ENCODE peak calls at places on chromosomes 11 and 22, in seven cellular contexts. B, X, Y, C, I, J and S are unnamed samples.

GRCh38 chr11:133842053-133842452 is 3.3 kb downstream of the SPATA19 start:
- DNase-seq in B (no peak), X (no peak), J (no peak), Y (no peak), I (no peak), C (no peak), S (no peak)

GRCh38 chr11:13638436-13638835 is 30.0 kb upstream of the FAR1 start:
- DNase-seq in Y (no peak), X (no peak), I (peak), B (no peak), J (no peak), C (no peak), S (no peak)

GRCh38 chr22:50537765-50538164 is 7.9 kb upstream of the KLHDC7B start:
- DNase-seq in I (no peak), X (no peak), J (no peak), C (no peak), Y (no peak), B (no peak), S (no peak)

GRCh38 chr11:37712246-37712645 is 1114.2 kb upstream of the RAG2 start:
- DNase-seq in C (no peak), J (no peak), Y (no peak), X (no peak), I (no peak), B (no peak), S (no peak)

GRCh38 chr11:117950320-117950719 is 21.1 kb upstream of the TMPRSS13 start:
- DNase-seq in X (no peak), J (no peak), Y (no peak), C (no peak), B (no peak), I (peak), S (peak)

GRCh38 chr11:61896665-61897386 is 5.5 kb upstream of the FADS3 start:
- DNase-seq in J (no peak), I (no peak), B (no peak), C (no peak), Y (no peak), X (no peak), S (no peak)

GRCh38 chr11:89235976-89236375 is 58.3 kb downstream of the TYR start:
- DNase-seq in Y (no peak), I (no peak), J (no peak), X (no peak), C (no peak), B (no peak), S (no peak)

GRCh38 chr22:24060375-24060788 is 49.3 kb downstream of the CABIN1 start:
- DNase-seq in I (no peak), C (peak), B (peak), X (no peak), Y (peak), J (peak), S (no peak)

GRCh38 chr22:47168900-47169800 is 406.7 kb downstream of the TBC1D22A start:
- DNase-seq in X (no peak), I (peak), Y (peak), J (peak), C (no peak), B (peak), S (peak)

GRCh38 chr11:21414928-21415327 is 745.5 kb downstream of the NELL1 start:
- DNase-seq in X (no peak), C (no peak), B (no peak), J (no peak), I (no peak), Y (no peak), S (no peak)

GRCh38 chr11:17272823-17273222 is 3.7 kb upstream of the NUCB2 start:
- DNase-seq in J (no peak), C (peak), Y (no peak), I (no peak), X (no peak), B (no peak), S (no peak)

GRCh38 chr11:69122642-69123431 is 32.9 kb upstream of the SMIM38 start:
- DNase-seq in X (peak), B (peak), Y (no peak), I (peak), J (peak), C (no peak), S (peak)

GRCh38 chr11:59025097-59025496 is 61.0 kb upstream of the GLYATL1B start:
- DNase-seq in C (no peak), Y (no peak), I (no peak), B (peak), X (no peak), J (no peak), S (no peak)

GRCh38 chr11:2691991-2692841 is 7.6 kb downstream of the KCNQ1OT1 start:
- DNase-seq in Y (peak), B (no peak), C (no peak), J (peak), I (peak), X (peak), S (peak)

GRCh38 chr22:21446128-21446826 is 20.9 kb upstream of the TMEM191C start:
- DNase-seq in J (no peak), Y (no peak), I (peak), X (peak), B (no peak), C (peak), S (no peak)

GRCh38 chr11:132116516-132116915 is 746.1 kb downstream of the NTM start:
- DNase-seq in Y (no peak), C (no peak), I (no peak), X (no peak), J (no peak), B (no peak), S (no peak)

GRCh38 chr11:120024586-120024985 is 113.3 kb downstream of the TRIM29 start:
- DNase-seq in X (no peak), J (no peak), Y (no peak), I (no peak), C (no peak), B (no peak), S (no peak)

GRCh38 chr11:47248304-47248663 is 330 bp downstream of the ACP2 start:
- DNase-seq in C (no peak), X (no peak), B (no peak), I (no peak), J (no peak), Y (no peak), S (no peak)

GRCh38 chr22:31104869-31105268 is 2.5 kb downstream of the SELENOM start:
- DNase-seq in J (no peak), B (no peak), X (peak), I (no peak), C (peak), Y (no peak), S (peak)
- TF ChIP-seq CTCF in J (no peak), B (no peak), X (peak), I (no peak), C (peak), Y (no peak), S (no peak)

GRCh38 chr11:76234704-76235232 is 28.5 kb upstream of the WNT11 start:
- DNase-seq in J (no peak), Y (peak), B (no peak), I (no peak), X (no peak), C (no peak), S (no peak)

GRCh38 chr11:76233936-76234703 is 27.8 kb upstream of the WNT11 start:
- DNase-seq in I (peak), Y (peak), J (peak), C (peak), B (no peak), X (peak), S (peak)

GRCh38 chr11:76237041-76237649 is 30.8 kb upstream of the WNT11 start:
- DNase-seq in J (no peak), C (no peak), I (peak), B (no peak), Y (no peak), X (no peak), S (no peak)

GRCh38 chr11:76236092-76237026 is 30.1 kb upstream of the WNT11 start:
- DNase-seq in B (peak), Y (no peak), J (peak), X (no peak), I (peak), C (peak), S (peak)

DNA sequence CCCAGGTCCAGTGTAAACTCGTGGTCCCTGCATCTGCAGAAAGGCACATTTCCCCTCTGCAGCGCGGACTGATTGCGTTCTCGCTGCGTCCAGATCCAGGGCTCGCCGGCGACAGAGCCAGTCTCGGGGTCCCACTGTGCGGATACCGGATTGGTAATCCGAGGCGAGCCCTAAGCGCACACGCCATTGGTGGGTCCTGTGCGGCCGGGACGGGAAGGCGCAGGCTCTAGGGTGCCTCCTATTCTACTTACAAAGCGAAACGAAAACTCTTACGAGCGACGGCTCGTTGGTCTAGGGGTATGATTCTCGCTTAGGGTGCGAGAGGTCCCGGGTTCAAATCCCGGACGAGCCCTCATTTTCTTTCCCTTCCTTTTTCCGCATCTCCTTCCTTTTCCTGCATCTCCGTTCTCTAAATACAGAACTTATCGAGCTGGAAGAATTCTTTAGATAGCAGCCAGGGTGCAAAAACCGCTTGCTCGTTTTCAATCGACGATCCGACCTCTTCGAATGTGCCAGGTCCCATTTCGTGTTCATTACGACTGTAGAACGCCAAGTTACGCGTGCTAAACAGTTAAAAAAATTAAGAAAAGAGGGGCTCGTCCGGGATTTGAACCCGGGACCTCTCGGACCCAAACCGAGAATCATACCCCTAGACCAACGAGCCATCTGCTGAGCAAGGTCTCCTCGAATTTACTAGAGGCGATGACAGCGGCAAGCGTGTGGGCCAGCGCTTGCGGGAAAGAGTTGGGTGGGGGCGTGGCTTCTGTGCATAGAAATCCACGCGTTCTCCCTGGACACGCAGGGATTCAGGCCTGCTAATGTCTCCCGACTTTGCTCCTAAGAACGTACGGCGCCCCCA is 29.2 kb upstream of the WNT11 start:
- DNase-seq in Y (peak), J (peak), B (peak), X (peak), I (peak), C (peak), S (peak)
- TF ChIP-seq POLR2A in Y (peak), J (peak), B (peak), X (no peak), I (peak), C (no peak), S (no peak)

GRCh38 chr11:9825315-9825714 is 161.4 kb downstream of the SWAP70 start:
- DNase-seq in C (no peak), Y (no peak), X (no peak), B (no peak), I (no peak), J (no peak), S (no peak)
- TF ChIP-seq CTCF in C (no peak), Y (no peak), X (no peak), B (no peak), I (no peak), J (no peak), S (no peak)

GRCh38 chr22:30356392-30357230 is at the start of the genes CCDC157 and SF3A1:
- DNase-seq in B (peak), C (peak), Y (peak), J (peak), I (peak), X (peak), S (peak)
- TF ChIP-seq POLR2A in B (peak), C (peak), Y (peak), J (peak), I (peak), X (peak), S (peak)

GRCh38 chr22:42662114-42663021 is 13.2 kb upstream of the CYB5R3 start:
- DNase-seq in J (peak), I (peak), B (peak), X (peak), C (peak), Y (peak), S (peak)
- TF ChIP-seq CTCF in J (peak), I (peak), B (peak), X (peak), C (peak), Y (peak), S (peak)

DNA sequence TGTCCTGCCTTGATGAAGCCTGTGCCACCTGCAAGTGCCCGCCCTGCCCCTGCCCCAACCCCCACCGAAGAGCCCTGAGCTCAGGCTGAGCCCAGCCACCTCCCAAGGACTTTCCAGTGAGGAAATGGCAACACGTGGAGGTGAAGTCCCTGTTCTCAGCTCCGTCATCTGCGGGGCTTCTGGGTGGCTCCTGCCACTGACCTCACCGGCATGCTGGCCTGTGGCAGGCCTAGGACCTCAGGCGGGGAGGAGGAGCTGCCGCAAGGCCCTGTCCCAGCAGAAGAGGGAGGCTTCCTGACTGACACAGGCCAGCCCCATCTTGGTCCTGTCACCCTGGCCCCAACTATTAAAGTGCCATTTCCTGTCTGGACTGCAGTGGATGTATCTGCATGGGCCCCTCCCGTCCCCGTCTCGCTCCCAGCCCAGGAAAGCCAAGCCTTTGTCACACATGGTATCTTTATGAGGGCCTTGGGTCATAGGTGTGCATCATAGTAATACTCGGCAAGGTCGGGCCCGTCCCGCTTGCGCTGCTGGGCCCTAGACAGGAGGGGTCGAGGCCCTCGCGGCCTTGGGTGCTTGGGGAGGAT is 882 bp downstream of the FREY1 start:
- DNase-seq in J (peak), X (no peak), I (no peak), Y (no peak), B (no peak), C (no peak), S (peak)
- TF ChIP-seq POLR2A in J (peak), X (no peak), I (no peak), Y (no peak), B (no peak), C (no peak), S (no peak)

DNA sequence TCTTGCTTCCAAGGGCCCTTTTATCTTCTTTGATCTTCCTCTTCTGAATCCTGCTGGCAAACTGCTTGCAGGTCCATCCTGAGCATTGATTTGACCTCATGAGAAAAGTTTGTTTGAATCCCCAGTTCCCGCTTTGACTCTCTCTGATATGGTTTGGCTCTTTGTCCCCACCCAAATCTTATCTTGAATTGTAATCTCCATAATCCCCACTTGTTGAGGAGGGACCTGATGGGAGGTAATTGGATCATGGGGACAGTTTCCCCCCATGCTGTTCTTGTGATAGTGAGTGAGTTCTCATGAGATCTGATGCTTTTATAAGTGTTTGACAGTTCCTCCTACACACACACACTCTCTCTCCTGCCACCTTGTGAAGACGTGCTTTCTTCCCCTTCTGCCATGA is 126.6 kb upstream of the ARHGAP20 start:
- DNase-seq in I (no peak), C (no peak), Y (no peak), B (no peak), X (no peak), J (no peak), S (no peak)
- TF ChIP-seq CTCF in I (no peak), C (no peak), Y (no peak), B (no peak), X (no peak), J (no peak), S (no peak)

GRCh38 chr11:19980388-19980787 is 179.9 kb downstream of the DBX1 start:
- DNase-seq in C (no peak), I (no peak), B (no peak), J (no peak), X (no peak), Y (no peak), S (no peak)

GRCh38 chr11:19979519-19979845 is 180.8 kb downstream of the DBX1 start:
- DNase-seq in J (no peak), X (no peak), C (no peak), Y (no peak), B (no peak), I (no peak), S (no peak)

GRCh38 chr11:19978668-19979518 is 181.4 kb downstream of the DBX1 start:
- DNase-seq in B (peak), I (peak), C (no peak), Y (peak), X (peak), J (no peak), S (no peak)

GRCh38 chr11:19982761-19983495 is 177.3 kb downstream of the DBX1 start:
- DNase-seq in C (no peak), Y (no peak), I (no peak), B (no peak), X (no peak), J (no peak), S (no peak)

GRCh38 chr11:19980957-19981669 is 179.2 kb downstream of the DBX1 start:
- DNase-seq in C (no peak), B (peak), Y (peak), J (no peak), I (peak), X (peak), S (no peak)
- TF ChIP-seq POLR2A in C (no peak), B (no peak), Y (no peak), J (no peak), I (no peak), X (no peak), S (no peak)